ENCODE peak calls at places on chromosome 16, in seven cellular contexts. P is CD4-positive, alpha-beta memory T cell; V is uterus; I is GM23338; F is HFF-Myc; O is neural progenitor cell; S is epithelial cell of esophagus. B is an unnamed sample.

GRCh38 chr16:67563708-67564468 is 1.6 kb downstream of the CTCF start:
- DNase-seq in S (peak), O (peak), V (peak), F (peak), P (peak), I (peak), B (peak)

GRCh38 chr16:8665529-8665928 is 8.9 kb upstream of the ABAT start:
- DNase-seq in O (no peak), F (no peak), S (no peak), P (no peak), I (peak), V (no peak), B (no peak)

GRCh38 chr16:20348365-20349185 is 3.9 kb downstream of the UMOD start:
- DNase-seq in I (peak), P (no peak), O (peak), F (no peak), V (no peak), S (no peak), B (no peak)

GRCh38 chr16:17277981-17278381 is 192.8 kb downstream of the XYLT1 start:
- DNase-seq in V (peak), O (peak), P (no peak), S (no peak), F (no peak), I (peak), B (peak)

GRCh38 chr16:67647111-67647651 is 2.2 kb downstream of the CARMIL2 start:
- DNase-seq in F (no peak), O (no peak), I (peak), V (no peak), P (no peak), S (peak), B (no peak)

GRCh38 chr16:70738083-70738977 is 52.5 kb upstream of the MTSS2 start:
- DNase-seq in F (peak), I (peak), P (no peak), S (peak), O (peak), V (peak), B (peak)

GRCh38 chr16:84284168-84284722 is 10.4 kb upstream of the WFDC1 start:
- DNase-seq in P (no peak), S (peak), I (peak), V (peak), O (peak), F (no peak), B (no peak)

GRCh38 chr16:29321585-29321984 is 84.9 kb downstream of the NPIPB11 start:
- DNase-seq in V (no peak), I (no peak), O (peak), P (no peak), S (no peak), F (no peak), B (no peak)

GRCh38 chr16:48271728-48272127 is 24.4 kb upstream of the ABCC11 start:
- DNase-seq in I (no peak), O (no peak), P (no peak), V (no peak), F (no peak), S (no peak), B (no peak)

GRCh38 chr16:27617678-27618077 is 67.7 kb downstream of the KATNIP start:
- DNase-seq in F (no peak), V (no peak), P (no peak), O (no peak), I (no peak), S (no peak), B (no peak)

GRCh38 chr16:81937305-81938038 is 73.8 kb downstream of the SDR42E1 start:
- DNase-seq in F (no peak), S (peak), O (no peak), V (no peak), I (no peak), P (no peak), B (no peak)

GRCh38 chr16:56932588-56933265 is 785 bp downstream of the HERPUD1 start:
- DNase-seq in I (peak), O (peak), F (no peak), V (peak), P (peak), S (peak), B (peak)

GRCh38 chr16:21950782-21951521 is 2.2 kb upstream of the UQCRC2 start:
- DNase-seq in P (peak), I (peak), F (no peak), V (no peak), O (peak), S (peak), B (peak)

GRCh38 chr16:68235882-68236803 is at the start of gene ESRP2:
- DNase-seq in V (peak), P (peak), I (peak), O (peak), S (peak), F (no peak), B (no peak)

GRCh38 chr16:86050591-86051375 is 151.8 kb downstream of the IRF8 start:
- DNase-seq in V (no peak), O (no peak), S (no peak), F (no peak), I (no peak), P (no peak), B (no peak)

GRCh38 chr16:55408656-55409055 is 70.3 kb upstream of the MMP2 start:
- DNase-seq in P (no peak), F (no peak), O (peak), V (no peak), S (no peak), I (no peak), B (no peak)

GRCh38 chr16:23121024-23121423 is 28.2 kb downstream of the USP31 start:
- DNase-seq in S (no peak), O (peak), F (no peak), V (peak), P (no peak), I (no peak), B (no peak)

GRCh38 chr16:87278191-87279093 is 38.8 kb downstream of the C16orf95 start:
- DNase-seq in S (peak), O (peak), V (peak), F (peak), I (peak), P (peak), B (peak)

GRCh38 chr16:12458591-12459400 is 344.9 kb downstream of the CPPED1 start:
- DNase-seq in I (no peak), P (peak), V (no peak), F (no peak), O (no peak), S (no peak), B (no peak)

GRCh38 chr16:80803341-80804060 is 897 bp downstream of the CDYL2 start:
- DNase-seq in P (peak), S (peak), I (peak), O (peak), F (no peak), V (no peak), B (peak)

GRCh38 chr16:4660454-4661007 is 32.8 kb upstream of the NUDT16L1 start:
- DNase-seq in P (peak), V (peak), O (no peak), S (peak), I (no peak), F (no peak), B (no peak)

GRCh38 chr16:25108054-25108453 is 3.5 kb upstream of the LCMT1 start:
- DNase-seq in P (peak), S (no peak), V (no peak), I (peak), F (no peak), O (no peak), B (peak)

GRCh38 chr16:11386791-11387546 is 41.7 kb downstream of the RMI2 start:
- DNase-seq in S (no peak), F (no peak), I (peak), O (peak), P (no peak), V (no peak), B (no peak)

GRCh38 chr16:67779256-67780014 is 26.9 kb downstream of the RANBP10 start:
- DNase-seq in O (no peak), I (no peak), F (no peak), S (peak), P (no peak), V (no peak), B (peak)

GRCh38 chr16:5502467-5502869 is 404.9 kb upstream of the EEF2KMT start:
- DNase-seq in I (peak), P (no peak), V (no peak), F (no peak), S (no peak), O (peak), B (peak)

GRCh38 chr16:47634126-47634525 is 173.0 kb downstream of the PHKB start:
- DNase-seq in F (no peak), I (no peak), O (no peak), S (no peak), P (no peak), V (no peak), B (no peak)

GRCh38 chr16:47750371-47750770 is 289.2 kb downstream of the PHKB start:
- DNase-seq in P (no peak), V (no peak), F (no peak), I (no peak), O (no peak), S (no peak), B (no peak)

GRCh38 chr16:3158014-3158497 is 23.2 kb downstream of the ZNF213 start:
- DNase-seq in V (no peak), P (no peak), O (peak), I (peak), F (no peak), S (no peak), B (no peak)

GRCh38 chr16:68936729-68937631 is 93.6 kb downstream of the TANGO6 start:
- DNase-seq in O (no peak), V (no peak), S (peak), P (no peak), I (no peak), F (peak), B (peak)

GRCh38 chr16:56606688-56607618 is 1.4 kb upstream of the MT2A start:
- DNase-seq in I (peak), O (no peak), V (peak), F (peak), S (peak), P (peak), B (no peak)

GRCh38 chr16:59412275-59412841 is 678.2 kb upstream of the GOT2 start:
- DNase-seq in V (no peak), S (peak), O (peak), P (no peak), F (no peak), I (peak), B (no peak)

GRCh38 chr16:73713817-73714495 is 582.7 kb upstream of the PSMD7 start:
- DNase-seq in P (no peak), F (no peak), O (peak), I (peak), V (no peak), S (peak), B (no peak)

GRCh38 chr16:66427036-66427446 is at the start of gene BEAN1:
- DNase-seq in V (no peak), P (no peak), S (peak), F (no peak), O (peak), I (peak), B (no peak)

GRCh38 chr16:35637683-35638082 is 2178.3 kb downstream of the TP53TG3F start:
- DNase-seq in S (no peak), V (no peak), I (no peak), P (no peak), F (no peak), O (no peak), B (no peak)

GRCh38 chr16:4679854-4680636 is 13.3 kb upstream of the NUDT16L1 start:
- DNase-seq in F (no peak), V (peak), O (no peak), I (no peak), P (no peak), S (peak), B (no peak)

GRCh38 chr16:50079741-50080140 is 14.0 kb downstream of the HEATR3 start:
- DNase-seq in I (no peak), V (no peak), O (no peak), P (no peak), S (peak), F (no peak), B (no peak)
- H3K4me3 ChIP-seq in I (no peak), V (no peak), O (no peak), P (no peak), S (no peak), F (no peak), B (no peak)

DNA sequence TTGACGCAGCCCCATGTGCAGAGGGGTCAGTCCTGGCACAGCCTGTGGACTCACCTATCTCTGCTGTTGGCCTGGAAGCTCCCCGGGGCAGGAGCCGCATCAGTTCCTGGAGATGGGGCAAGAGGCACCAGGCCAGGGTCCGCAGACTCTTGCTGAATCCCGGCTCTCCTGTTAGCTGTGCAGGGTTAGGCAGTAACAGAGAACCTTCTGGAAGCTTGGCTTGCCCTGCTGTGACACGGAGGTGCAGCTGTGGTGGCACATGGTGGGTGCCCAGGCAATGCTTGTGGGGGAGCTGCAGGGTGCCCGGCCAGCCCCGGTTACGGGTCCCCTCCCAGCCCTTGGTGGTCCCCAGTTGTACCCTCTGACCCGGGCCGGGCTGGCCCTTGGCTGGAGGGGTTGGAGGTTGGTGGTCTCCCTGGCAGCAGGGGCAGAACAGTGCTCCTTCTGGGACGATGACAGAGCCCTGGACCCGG is 26.0 kb upstream of the ZNF469 start:
- DNase-seq in F (no peak), I (no peak), O (no peak), V (no peak), P (no peak), S (no peak), B (no peak)
- H3K4me3 ChIP-seq in F (no peak), I (no peak), O (no peak), V (no peak), P (no peak), S (no peak), B (no peak)

DNA sequence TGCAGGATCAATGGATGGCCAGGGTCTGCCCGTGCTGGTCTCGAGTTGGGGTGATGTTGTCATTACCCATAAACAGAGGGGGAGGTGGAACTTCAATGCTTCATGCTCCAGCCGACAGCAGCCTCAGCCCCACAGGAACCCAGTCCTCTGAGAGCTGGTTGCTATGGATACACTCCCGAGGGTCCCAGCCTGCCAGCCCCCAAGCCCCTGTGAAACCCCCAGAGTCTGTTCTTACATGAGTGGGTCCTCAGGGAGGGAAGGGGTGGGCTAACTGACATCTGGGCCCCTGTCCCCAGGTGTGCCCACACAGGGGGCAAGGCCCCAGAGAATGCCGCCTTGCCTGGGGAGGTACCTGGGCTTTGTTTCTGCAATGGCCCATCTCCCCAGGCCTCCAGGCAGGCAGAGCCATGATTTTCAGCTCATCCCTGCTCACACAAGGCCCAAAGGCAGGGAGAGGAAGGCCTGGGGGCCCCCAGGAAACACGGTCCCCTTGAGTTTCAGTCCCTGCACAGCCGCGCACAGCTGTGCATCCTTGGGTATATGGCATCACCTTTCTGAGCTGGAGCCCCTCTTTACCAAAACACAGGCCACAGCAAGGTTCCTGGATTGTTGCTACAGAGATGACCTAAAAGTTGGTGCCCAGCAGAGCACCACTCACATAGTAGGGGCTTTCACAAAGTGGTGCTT is 223.7 kb downstream of the ZNF423 start:
- DNase-seq in O (no peak), I (no peak), S (no peak), V (no peak), F (no peak), P (no peak), B (peak)
- H3K4me3 ChIP-seq in O (no peak), I (no peak), S (no peak), V (no peak), F (no peak), P (no peak), B (no peak)

GRCh38 chr16:89863741-89864391 is 9.5 kb upstream of the TCF25 start:
- DNase-seq in V (no peak), O (no peak), P (peak), S (peak), I (no peak), F (no peak), B (peak)

GRCh38 chr16:89867918-89868317 is 5.5 kb upstream of the TCF25 start:
- DNase-seq in I (no peak), F (no peak), V (no peak), O (no peak), S (no peak), P (no peak), B (no peak)

GRCh38 chr16:89861648-89862047 is 11.7 kb upstream of the TCF25 start:
- DNase-seq in V (no peak), I (no peak), S (no peak), O (no peak), P (no peak), F (no peak), B (peak)

GRCh38 chr16:89862732-89863131 is 10.7 kb upstream of the TCF25 start:
- DNase-seq in P (no peak), O (no peak), V (no peak), I (no peak), S (no peak), F (no peak), B (no peak)

GRCh38 chr16:89864421-89864820 is 9.0 kb upstream of the TCF25 start:
- DNase-seq in F (no peak), I (no peak), P (no peak), V (no peak), O (no peak), S (peak), B (peak)
- H3K4me3 ChIP-seq in F (no peak), I (no peak), P (no peak), V (no peak), O (no peak), S (no peak), B (peak)

GRCh38 chr16:14013145-14013570 is 58.0 kb upstream of the MRTFB start:
- DNase-seq in P (no peak), F (no peak), O (no peak), S (no peak), V (no peak), I (no peak), B (no peak)
- H3K4me3 ChIP-seq in P (no peak), F (no peak), O (no peak), S (no peak), V (no peak), I (no peak), B (no peak)